ENCODE peak calls at places on chromosomes 7 and 10, in nine cellular contexts. T is stomach, N is testis, R is heart left ventricle, O is upper lobe of left lung, Z is endothelial cell of umbilical vein, F is ovary, M is spleen, J is A549. B is an unnamed sample. For H3K9me3, the result is how much of the 10 kb centered on the place peaks cover.

GRCh38 chr10:20207700-20208099 is 391.5 kb downstream of the PLXDC2 start:
- DNase-seq in N (no peak), J (no peak), Z (no peak), O (no peak), F (no peak), R (no peak), T (no peak), M (no peak), B (no peak)

GRCh38 chr10:99682752-99683151 is 23.4 kb downstream of the ENTPD7 start:
- DNase-seq in J (peak), T (no peak), Z (no peak), F (no peak), M (no peak), O (no peak), R (no peak), N (no peak), B (peak)

GRCh38 chr10:89283988-89284475 is 17.8 kb upstream of the IFIT2 start:
- DNase-seq in Z (peak), R (peak), N (peak), M (no peak), F (peak), J (peak), T (no peak), O (no peak), B (peak)

GRCh38 chr7:140674899-140675701 is 2.4 kb downstream of the ADCK2 start:
- DNase-seq in O (no peak), J (peak), T (no peak), R (no peak), N (peak), M (peak), Z (peak), F (peak), B (no peak)

GRCh38 chr10:47259521-47259920 is 40.5 kb upstream of the GDF10 start:
- DNase-seq in T (no peak), Z (no peak), N (no peak), F (no peak), O (no peak), R (no peak), M (no peak), J (no peak), B (no peak)

GRCh38 chr10:45418417-45418858 is 44.4 kb downstream of the ALOX5 start:
- DNase-seq in T (no peak), Z (no peak), J (no peak), F (no peak), M (no peak), N (no peak), R (no peak), O (no peak), B (no peak)

GRCh38 chr7:88927-89921 is 103.1 kb upstream of the FAM20C start:
- DNase-seq in N (no peak), J (no peak), Z (peak), M (no peak), F (peak), T (peak), R (peak), O (peak), B (peak)

GRCh38 chr10:77179015-77179695 is 458.5 kb downstream of the KCNMA1 start:
- DNase-seq in J (peak), N (peak), O (no peak), T (no peak), R (peak), Z (peak), F (peak), M (no peak), B (peak)

GRCh38 chr10:71627230-71627939 is 92.2 kb downstream of the C10orf105 start:
- DNase-seq in R (no peak), F (no peak), Z (no peak), J (no peak), M (no peak), O (no peak), T (no peak), N (no peak), B (no peak)

GRCh38 chr10:986881-987634 is 1.2 kb upstream of the GTPBP4 start:
- DNase-seq in N (no peak), O (no peak), T (no peak), R (no peak), F (no peak), J (no peak), Z (no peak), M (no peak), B (no peak)

GRCh38 chr7:118111347-118111746 is 72.6 kb upstream of the LSM8 start:
- DNase-seq in M (no peak), N (no peak), O (no peak), T (no peak), Z (no peak), J (no peak), F (no peak), R (no peak), B (no peak)

GRCh38 chr10:96124230-96125141 is 5.6 kb upstream of the ZNF518A start:
- DNase-seq in O (no peak), M (peak), F (no peak), N (peak), Z (peak), R (no peak), T (peak), J (peak), B (peak)

GRCh38 chr10:22370320-22370719 is 25.0 kb downstream of the SPAG6 start:
- DNase-seq in Z (peak), T (no peak), N (no peak), R (no peak), M (no peak), J (no peak), F (no peak), O (no peak), B (no peak)

GRCh38 chr7:65477326-65477725 is 103.7 kb downstream of the ZNF92 start:
- DNase-seq in Z (no peak), F (no peak), M (no peak), J (peak), N (peak), T (no peak), O (no peak), R (no peak), B (peak)

GRCh38 chr7:143013473-143013872 is 13.5 kb downstream of the OR9A2 start:
- DNase-seq in T (no peak), J (no peak), Z (no peak), F (no peak), R (no peak), O (no peak), M (no peak), N (no peak), B (no peak)

GRCh38 chr10:124719213-124719851 is 24.8 kb downstream of the FAM53B start:
- DNase-seq in J (peak), F (no peak), Z (peak), N (peak), R (peak), T (peak), M (peak), O (no peak), B (no peak)

GRCh38 chr7:101896312-101896711 is 78.9 kb downstream of the CUX1 start:
- DNase-seq in J (no peak), Z (no peak), T (no peak), N (no peak), F (no peak), R (no peak), O (no peak), M (no peak), B (no peak)

GRCh38 chr10:133520193-133520738 is 6.9 kb upstream of the CYP2E1 start:
- DNase-seq in T (peak), N (peak), J (peak), Z (peak), O (peak), F (peak), M (peak), R (peak), B (peak)
- H3K9me3 ChIP-seq in T (under half), N (under half), J (under half), Z (under half), O (under half), F (under half), M (under half), R (under half), B (under half)

GRCh38 chr10:3239920-3240909 is 67.6 kb upstream of the PITRM1 start:
- DNase-seq in R (peak), T (no peak), O (no peak), Z (peak), N (no peak), F (no peak), M (no peak), J (no peak), B (no peak)
- TF ChIP-seq CTCF in R (no peak), T (no peak), O (no peak), Z (no peak), N (no peak), F (no peak), M (no peak), J (no peak), B (no peak)

GRCh38 chr10:87659571-87660483 is at the start of gene PAPSS2:
- DNase-seq in M (peak), O (peak), J (peak), R (peak), T (peak), F (peak), N (peak), Z (peak), B (peak)
- TF ChIP-seq POLR2A in M (no peak), O (peak), J (peak), R (no peak), T (no peak), F (no peak), N (no peak), Z (peak), B (peak)

GRCh38 chr7:116952640-116953371 is 495 bp upstream of the ST7 start:
- DNase-seq in F (peak), O (no peak), T (peak), J (peak), R (peak), Z (peak), N (peak), M (no peak), B (peak)
- H3K9me3 ChIP-seq in F (under half), O (under half), T (under half), J (under half), R (under half), Z (under half), N (under half), M (under half), B (under half)

B was measured in body of pancreas.